ENCODE peak calls at places on chromosome 17, in seven cellular contexts. One of them, this sample, is unnamed.

GRCh38 chr17:80017226-80018010 is 18.3 kb downstream of the TBC1D16 start:
- DNase-seq in psoas muscle: no peak
- DNase-seq in HepG2: no peak
- DNase-seq in Peyer's patch: no peak
- DNase-seq in tibial artery: no peak
- DNase-seq in left ventricle myocardium inferior: no peak
- DNase-seq in K562: no peak
- DNase-seq in this sample: no peak

GRCh38 chr17:30990458-30990857 is 19.6 kb downstream of the RNF135 start:
- DNase-seq in psoas muscle: no peak
- DNase-seq in HepG2: no peak
- DNase-seq in K562: no peak
- DNase-seq in Peyer's patch: no peak
- DNase-seq in tibial artery: no peak
- DNase-seq in left ventricle myocardium inferior: no peak
- DNase-seq in this sample: no peak

GRCh38 chr17:46192211-46192483 is 1.1 kb downstream of the KANSL1 start:
- DNase-seq in HepG2: no peak
- DNase-seq in tibial artery: no peak
- DNase-seq in Peyer's patch: no peak
- DNase-seq in left ventricle myocardium inferior: no peak
- DNase-seq in psoas muscle: no peak
- DNase-seq in K562: no peak
- DNase-seq in this sample: no peak

GRCh38 chr17:38705803-38706624 is 941 bp downstream of the MLLT6 start:
- DNase-seq in Peyer's patch: peak; percentile 59
- DNase-seq in tibial artery: peak; percentile 73
- DNase-seq in K562: no peak
- DNase-seq in psoas muscle: peak; percentile 79
- DNase-seq in HepG2: peak; percentile 63
- DNase-seq in left ventricle myocardium inferior: peak; percentile 73
- DNase-seq in this sample: peak; percentile 22

GRCh38 chr17:10398352-10398751 is 23.4 kb downstream of the MYH8 start:
- DNase-seq in psoas muscle: no peak
- DNase-seq in tibial artery: no peak
- DNase-seq in left ventricle myocardium inferior: no peak
- DNase-seq in K562: no peak
- DNase-seq in Peyer's patch: no peak
- DNase-seq in HepG2: no peak
- DNase-seq in this sample: no peak

GRCh38 chr17:74037320-74037719 is 166.2 kb upstream of the RPL38 start:
- DNase-seq in Peyer's patch: no peak
- DNase-seq in psoas muscle: no peak
- DNase-seq in tibial artery: no peak
- DNase-seq in K562: no peak
- DNase-seq in left ventricle myocardium inferior: no peak
- DNase-seq in HepG2: no peak
- DNase-seq in this sample: no peak

GRCh38 chr17:72404872-72405271 is 284.1 kb downstream of the SOX9 start:
- DNase-seq in psoas muscle: no peak
- DNase-seq in HepG2: no peak
- DNase-seq in K562: no peak
- DNase-seq in Peyer's patch: no peak
- DNase-seq in left ventricle myocardium inferior: no peak
- DNase-seq in tibial artery: no peak
- DNase-seq in this sample: no peak

GRCh38 chr17:59505610-59506276 is 59.7 kb upstream of the DHX40 start:
- DNase-seq in K562: no peak
- DNase-seq in left ventricle myocardium inferior: no peak
- DNase-seq in psoas muscle: no peak
- DNase-seq in Peyer's patch: no peak
- DNase-seq in tibial artery: no peak
- DNase-seq in HepG2: peak; percentile 65
- DNase-seq in this sample: no peak

GRCh38 chr17:55433029-55433628 is 11.5 kb upstream of the MMD start:
- DNase-seq in Peyer's patch: no peak
- DNase-seq in tibial artery: no peak
- DNase-seq in psoas muscle: no peak
- DNase-seq in HepG2: peak; percentile 85
- DNase-seq in left ventricle myocardium inferior: no peak
- DNase-seq in K562: no peak
- DNase-seq in this sample: no peak

GRCh38 chr17:58089111-58089510 is 5.9 kb downstream of the DYNLL2 start:
- DNase-seq in psoas muscle: no peak
- DNase-seq in K562: no peak
- DNase-seq in Peyer's patch: no peak
- DNase-seq in left ventricle myocardium inferior: no peak
- DNase-seq in tibial artery: no peak
- DNase-seq in HepG2: no peak
- DNase-seq in this sample: no peak

GRCh38 chr17:58084317-58084981 is 1.2 kb downstream of the DYNLL2 start:
- DNase-seq in tibial artery: peak; percentile 49
- DNase-seq in K562: peak; percentile 50
- DNase-seq in Peyer's patch: peak; percentile 61
- DNase-seq in HepG2: peak; percentile 75
- DNase-seq in left ventricle myocardium inferior: peak; percentile 55
- DNase-seq in psoas muscle: peak; percentile 77
- DNase-seq in this sample: peak; percentile 72

GRCh38 chr17:58088624-58089023 is 5.4 kb downstream of the DYNLL2 start:
- DNase-seq in HepG2: no peak
- DNase-seq in left ventricle myocardium inferior: no peak
- DNase-seq in tibial artery: no peak
- DNase-seq in Peyer's patch: no peak
- DNase-seq in psoas muscle: no peak
- DNase-seq in K562: peak; percentile 10
- DNase-seq in this sample: no peak

GRCh38 chr17:58085039-58085715 is 2.0 kb downstream of the DYNLL2 start:
- DNase-seq in HepG2: no peak
- DNase-seq in psoas muscle: no peak
- DNase-seq in Peyer's patch: no peak
- DNase-seq in tibial artery: no peak
- DNase-seq in K562: peak; percentile 44
- DNase-seq in left ventricle myocardium inferior: no peak
- DNase-seq in this sample: no peak

GRCh38 chr17:58086953-58087352 is 3.7 kb downstream of the DYNLL2 start:
- DNase-seq in left ventricle myocardium inferior: no peak
- DNase-seq in HepG2: no peak
- DNase-seq in psoas muscle: no peak
- DNase-seq in tibial artery: no peak
- DNase-seq in K562: no peak
- DNase-seq in Peyer's patch: no peak
- DNase-seq in this sample: no peak
- H3K9me3 ChIP-seq in left ventricle myocardium inferior: no peaks in the 10 kb centered on the region
- H3K9me3 ChIP-seq in HepG2: no peaks in the 10 kb centered on the region
- H3K9me3 ChIP-seq in psoas muscle: no peaks in the 10 kb centered on the region
- H3K9me3 ChIP-seq in tibial artery: no peaks in the 10 kb centered on the region
- H3K9me3 ChIP-seq in K562: no peaks in the 10 kb centered on the region
- H3K9me3 ChIP-seq in Peyer's patch: no peaks in the 10 kb centered on the region
- H3K9me3 ChIP-seq in this sample: no peaks in the 10 kb centered on the region

GRCh38 chr17:34011599-34011998 is 243.5 kb upstream of the CCL2 start:
- DNase-seq in psoas muscle: no peak
- DNase-seq in Peyer's patch: no peak
- DNase-seq in tibial artery: no peak
- DNase-seq in K562: no peak
- DNase-seq in left ventricle myocardium inferior: no peak
- DNase-seq in HepG2: no peak
- DNase-seq in this sample: no peak

GRCh38 chr17:34012709-34013375 is 242.2 kb upstream of the CCL2 start:
- DNase-seq in tibial artery: no peak
- DNase-seq in left ventricle myocardium inferior: no peak
- DNase-seq in K562: no peak
- DNase-seq in psoas muscle: no peak
- DNase-seq in Peyer's patch: no peak
- DNase-seq in HepG2: no peak
- DNase-seq in this sample: no peak

GRCh38 chr17:34006126-34006525 is 249.0 kb upstream of the CCL2 start:
- DNase-seq in left ventricle myocardium inferior: no peak
- DNase-seq in HepG2: no peak
- DNase-seq in K562: no peak
- DNase-seq in Peyer's patch: no peak
- DNase-seq in psoas muscle: no peak
- DNase-seq in tibial artery: no peak
- DNase-seq in this sample: no peak

GRCh38 chr17:34010534-34010933 is 244.6 kb upstream of the CCL2 start:
- DNase-seq in psoas muscle: no peak
- DNase-seq in HepG2: no peak
- DNase-seq in tibial artery: no peak
- DNase-seq in left ventricle myocardium inferior: no peak
- DNase-seq in K562: no peak
- DNase-seq in Peyer's patch: no peak
- DNase-seq in this sample: no peak

GRCh38 chr17:34009946-34010345 is 245.1 kb upstream of the CCL2 start:
- DNase-seq in left ventricle myocardium inferior: no peak
- DNase-seq in tibial artery: no peak
- DNase-seq in Peyer's patch: no peak
- DNase-seq in HepG2: no peak
- DNase-seq in K562: no peak
- DNase-seq in psoas muscle: no peak
- DNase-seq in this sample: no peak
- H3K9me3 ChIP-seq in left ventricle myocardium inferior: no peaks in the 10 kb centered on the region
- H3K9me3 ChIP-seq in tibial artery: no peaks in the 10 kb centered on the region
- H3K9me3 ChIP-seq in Peyer's patch: no peaks in the 10 kb centered on the region
- H3K9me3 ChIP-seq in HepG2: peaks cover 18% of the 10 kb centered on the region
- H3K9me3 ChIP-seq in K562: no peaks in the 10 kb centered on the region
- H3K9me3 ChIP-seq in psoas muscle: no peaks in the 10 kb centered on the region
- H3K9me3 ChIP-seq in this sample: no peaks in the 10 kb centered on the region

GRCh38 chr17:22506231-22506630 is 813.9 kb downstream of the KCNJ18 start:
- DNase-seq in psoas muscle: no peak
- DNase-seq in K562: no peak
- DNase-seq in Peyer's patch: no peak
- DNase-seq in tibial artery: no peak
- DNase-seq in HepG2: no peak
- DNase-seq in left ventricle myocardium inferior: no peak
- DNase-seq in this sample: no peak
- H3K9me3 ChIP-seq in psoas muscle: no peaks in the 10 kb centered on the region
- H3K9me3 ChIP-seq in K562: no peaks in the 10 kb centered on the region
- H3K9me3 ChIP-seq in Peyer's patch: peaks cover 3% of the 10 kb centered on the region
- H3K9me3 ChIP-seq in tibial artery: peaks cover 4% of the 10 kb centered on the region
- H3K9me3 ChIP-seq in HepG2: peaks cover 17% of the 10 kb centered on the region
- H3K9me3 ChIP-seq in left ventricle myocardium inferior: peaks cover 16% of the 10 kb centered on the region
- H3K9me3 ChIP-seq in this sample: no peaks in the 10 kb centered on the region

DNA sequence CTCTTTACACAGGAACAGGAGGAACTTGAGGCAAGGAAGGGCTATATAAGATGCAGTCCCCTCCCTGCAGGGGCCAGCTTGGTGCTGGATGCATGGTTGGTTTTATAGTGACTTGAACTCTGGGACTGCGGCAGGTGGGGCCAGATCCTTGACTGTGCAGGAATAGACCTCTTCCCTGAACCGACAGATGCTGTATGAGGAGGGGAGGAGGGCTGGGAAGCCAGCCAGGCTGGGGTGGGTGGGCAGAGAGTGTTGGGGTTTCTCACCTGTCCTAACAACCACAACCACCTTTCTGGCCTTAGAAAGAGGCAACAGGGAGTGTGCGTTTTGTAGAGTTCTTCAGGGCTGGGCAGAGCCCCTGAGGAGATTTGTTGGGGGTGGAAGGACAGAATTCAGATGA is 798.1 kb downstream of the KCNJ18 start:
- DNase-seq in K562: no peak
- DNase-seq in left ventricle myocardium inferior: no peak
- DNase-seq in Peyer's patch: no peak
- DNase-seq in tibial artery: no peak
- DNase-seq in HepG2: no peak
- DNase-seq in psoas muscle: no peak
- DNase-seq in this sample: no peak
- H3K9me3 ChIP-seq in K562: no peaks in the 10 kb centered on the region
- H3K9me3 ChIP-seq in left ventricle myocardium inferior: peaks cover 15% of the 10 kb centered on the region
- H3K9me3 ChIP-seq in Peyer's patch: no peaks in the 10 kb centered on the region
- H3K9me3 ChIP-seq in tibial artery: peaks cover 16% of the 10 kb centered on the region
- H3K9me3 ChIP-seq in HepG2: peaks cover 35% of the 10 kb centered on the region
- H3K9me3 ChIP-seq in psoas muscle: no peaks in the 10 kb centered on the region
- H3K9me3 ChIP-seq in this sample: no peaks in the 10 kb centered on the region

GRCh38 chr17:83203472-83204221 is 124.2 kb downstream of the METRNL start:
- DNase-seq in psoas muscle: peak; percentile 62
- DNase-seq in K562: no peak
- DNase-seq in left ventricle myocardium inferior: peak; percentile 11
- DNase-seq in Peyer's patch: peak; percentile 47
- DNase-seq in tibial artery: peak; percentile 45
- DNase-seq in HepG2: no peak
- DNase-seq in this sample: no peak
- H3K9me3 ChIP-seq in psoas muscle: no peaks in the 10 kb centered on the region
- H3K9me3 ChIP-seq in K562: peaks cover 9% of the 10 kb centered on the region
- H3K9me3 ChIP-seq in left ventricle myocardium inferior: no peaks in the 10 kb centered on the region
- H3K9me3 ChIP-seq in Peyer's patch: no peaks in the 10 kb centered on the region
- H3K9me3 ChIP-seq in tibial artery: no peaks in the 10 kb centered on the region
- H3K9me3 ChIP-seq in HepG2: no peaks in the 10 kb centered on the region
- H3K9me3 ChIP-seq in this sample: no peaks in the 10 kb centered on the region

DNA sequence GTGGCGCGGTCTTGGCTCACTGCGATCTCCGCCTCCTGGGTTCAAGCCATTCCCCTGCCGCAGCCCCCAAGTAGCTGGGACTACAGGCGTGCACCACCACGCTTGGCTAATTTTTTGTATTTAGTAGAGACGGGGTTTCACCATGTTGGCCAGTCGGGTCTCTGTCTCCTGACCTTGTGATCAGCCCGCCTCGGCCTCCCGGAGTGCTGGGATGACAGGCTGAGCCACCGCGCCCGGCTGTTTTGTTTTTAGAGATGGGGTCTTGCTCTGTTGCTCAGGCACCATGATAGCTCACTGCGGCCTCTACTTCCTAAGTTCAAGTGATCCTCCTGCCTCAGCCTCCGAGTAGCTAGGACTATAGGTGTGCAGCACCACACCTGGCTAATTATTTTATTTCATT is 27.2 kb downstream of the ZNF750 start:
- DNase-seq in psoas muscle: peak; percentile 37
- DNase-seq in left ventricle myocardium inferior: no peak
- DNase-seq in tibial artery: no peak
- DNase-seq in HepG2: no peak
- DNase-seq in Peyer's patch: no peak
- DNase-seq in K562: no peak
- DNase-seq in this sample: no peak
- H3K9me3 ChIP-seq in psoas muscle: no peaks in the 10 kb centered on the region
- H3K9me3 ChIP-seq in left ventricle myocardium inferior: no peaks in the 10 kb centered on the region
- H3K9me3 ChIP-seq in tibial artery: no peaks in the 10 kb centered on the region
- H3K9me3 ChIP-seq in HepG2: no peaks in the 10 kb centered on the region
- H3K9me3 ChIP-seq in Peyer's patch: no peaks in the 10 kb centered on the region
- H3K9me3 ChIP-seq in K562: no peaks in the 10 kb centered on the region
- H3K9me3 ChIP-seq in this sample: no peaks in the 10 kb centered on the region

DNA sequence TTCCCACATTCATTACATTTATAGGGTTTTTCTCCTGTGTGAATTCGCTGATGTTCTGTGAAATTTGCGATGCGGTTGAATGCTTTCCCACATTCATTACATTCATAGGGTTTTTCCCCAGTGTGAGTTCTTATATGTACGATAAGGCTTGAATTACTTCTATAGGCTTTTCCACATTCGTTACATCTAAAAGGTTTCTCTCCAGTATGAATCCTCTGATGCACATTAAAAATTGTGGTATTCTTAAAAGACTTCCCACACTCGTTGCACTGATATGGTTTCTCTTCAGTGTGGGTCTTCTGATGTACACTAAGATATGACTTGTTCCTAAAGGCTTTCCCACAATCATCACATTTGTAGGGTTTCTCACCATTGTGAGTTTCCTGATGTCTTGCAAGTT is 30.4 kb downstream of the ZNF624 start:
- DNase-seq in Peyer's patch: no peak
- DNase-seq in tibial artery: no peak
- DNase-seq in K562: no peak
- DNase-seq in left ventricle myocardium inferior: no peak
- DNase-seq in HepG2: no peak
- DNase-seq in psoas muscle: no peak
- DNase-seq in this sample: peak; percentile 2
- H3K9me3 ChIP-seq in Peyer's patch: peaks cover 37% of the 10 kb centered on the region
- H3K9me3 ChIP-seq in tibial artery: peaks cover 46% of the 10 kb centered on the region
- H3K9me3 ChIP-seq in K562: peaks cover 7% of the 10 kb centered on the region
- H3K9me3 ChIP-seq in left ventricle myocardium inferior: peaks cover 98% of the 10 kb centered on the region
- H3K9me3 ChIP-seq in HepG2: peaks cover 91% of the 10 kb centered on the region
- H3K9me3 ChIP-seq in psoas muscle: peaks cover 84% of the 10 kb centered on the region
- H3K9me3 ChIP-seq in this sample: peaks cover 70% of the 10 kb centered on the region

This sample was measured in OCI-LY7.